ENCODE peak calls at places on chromosomes 13 and 19, in eight cellular contexts. T is activated naive CD8-positive, alpha-beta T cell treated with anti-CD3 and anti-CD28 coated beads for 36 hours; Y is WERI-Rb-1; K is mesendoderm; O is stimulated activated CD4-positive, alpha-beta T cell treated with anti-CD3 and anti-CD28 coated beads, Interleukin-4, amount 100 ng/mL, for 1 hour; V is MCF 10A; N is T47D; D is hepatocyte. Z is an unnamed sample.

GRCh38 chr19:15195381-15195964 is 5.3 kb downstream of the NOTCH3 start:
- DNase-seq in T (no peak), Y (peak), K (peak), O (no peak), V (peak), N (peak), D (peak), Z (no peak)

GRCh38 chr13:30881931-30882899 is 23.9 kb upstream of the MEDAG start:
- DNase-seq in T (no peak), Y (no peak), K (peak), O (no peak), V (no peak), N (no peak), D (no peak), Z (no peak)

GRCh38 chr19:49326165-49326704 is 1.2 kb upstream of the SLC6A16 start:
- DNase-seq in T (no peak), Y (no peak), K (no peak), O (no peak), V (no peak), N (no peak), D (no peak), Z (no peak)

GRCh38 chr19:47094557-47095517 is 18.7 kb downstream of the ZC3H4 start:
- DNase-seq in T (peak), Y (no peak), K (no peak), O (peak), V (no peak), N (no peak), D (peak), Z (no peak)

GRCh38 chr19:35352448-35353304 is 5.0 kb downstream of the FFAR1 start:
- DNase-seq in T (peak), Y (peak), K (peak), O (peak), V (peak), N (peak), D (peak), Z (no peak)

GRCh38 chr13:113118328-113119021 is 4.1 kb upstream of the F10 start:
- DNase-seq in T (no peak), Y (peak), K (no peak), O (no peak), V (no peak), N (no peak), D (no peak), Z (no peak)

GRCh38 chr19:38660724-38661123 is 13.3 kb downstream of the ACTN4 start:
- DNase-seq in T (no peak), Y (no peak), K (no peak), O (no peak), V (no peak), N (no peak), D (no peak), Z (no peak)

GRCh38 chr13:85497652-85498051 is 301.6 kb downstream of the SLITRK6 start:
- DNase-seq in T (no peak), Y (no peak), K (no peak), O (no peak), V (peak), N (peak), D (no peak), Z (no peak)

GRCh38 chr13:92716749-92717148 is 509.9 kb upstream of the GPC6 start:
- DNase-seq in T (no peak), Y (no peak), K (peak), O (no peak), V (peak), N (peak), D (no peak), Z (no peak)

GRCh38 chr13:28558567-28558966 is 63.6 kb upstream of the FLT1 start:
- DNase-seq in T (no peak), Y (no peak), K (no peak), O (no peak), V (no peak), N (no peak), D (no peak), Z (no peak)

GRCh38 chr19:36573948-36574726 is 1.0 kb upstream of the ZNF529 start:
- DNase-seq in T (no peak), Y (no peak), K (peak), O (no peak), V (peak), N (peak), D (peak), Z (no peak)

GRCh38 chr13:90084684-90085290 is 1262.7 kb upstream of the MIR17HG start:
- DNase-seq in T (no peak), Y (no peak), K (no peak), O (no peak), V (no peak), N (no peak), D (no peak), Z (no peak)

GRCh38 chr19:12331211-12331941 is 2.1 kb downstream of the ZNF563 start:
- DNase-seq in T (peak), Y (peak), K (no peak), O (peak), V (no peak), N (no peak), D (peak), Z (no peak)

GRCh38 chr13:44416297-44416696 is 42.7 kb downstream of the SERP2 start:
- DNase-seq in T (no peak), Y (no peak), K (peak), O (no peak), V (no peak), N (no peak), D (no peak), Z (no peak)

GRCh38 chr13:42497798-42498197 is 76.2 kb upstream of the TNFSF11 start:
- DNase-seq in T (peak), Y (no peak), K (no peak), O (no peak), V (peak), N (no peak), D (peak), Z (no peak)

GRCh38 chr13:79662882-79663281 is 181.9 kb downstream of the NDFIP2 start:
- DNase-seq in T (no peak), Y (peak), K (peak), O (no peak), V (no peak), N (no peak), D (no peak), Z (no peak)

GRCh38 chr19:12202250-12202649 is 39.4 kb downstream of the ZNF136 start:
- DNase-seq in T (peak), Y (peak), K (peak), O (peak), V (no peak), N (peak), D (no peak), Z (no peak)

GRCh38 chr19:872266-872951 is 12.9 kb downstream of the CFD start:
- DNase-seq in T (peak), Y (peak), K (peak), O (peak), V (peak), N (peak), D (peak), Z (peak)

GRCh38 chr19:41657157-41657556 is 30.3 kb upstream of the CEACAM4 start:
- DNase-seq in T (no peak), Y (no peak), K (no peak), O (no peak), V (no peak), N (no peak), D (no peak), Z (no peak)

GRCh38 chr13:108595416-108596257 is 33.8 kb upstream of the MYO16 start:
- DNase-seq in T (no peak), Y (peak), K (peak), O (no peak), V (no peak), N (no peak), D (no peak), Z (no peak)

GRCh38 chr13:45102136-45102802 is 18.0 kb upstream of the GTF2F2 start:
- DNase-seq in T (no peak), Y (no peak), K (no peak), O (no peak), V (no peak), N (no peak), D (no peak), Z (no peak)

GRCh38 chr19:1672038-1672768 is 19.8 kb upstream of the TCF3 start:
- DNase-seq in T (peak), Y (peak), K (no peak), O (peak), V (peak), N (peak), D (peak), Z (no peak)

GRCh38 chr13:101988140-101988539 is 413.7 kb downstream of the FGF14 start:
- DNase-seq in T (no peak), Y (no peak), K (no peak), O (no peak), V (peak), N (peak), D (no peak), Z (no peak)

GRCh38 chr19:4065430-4066175 is 1.1 kb downstream of the ZBTB7A start:
- DNase-seq in T (peak), Y (peak), K (peak), O (peak), V (peak), N (peak), D (peak), Z (peak)

GRCh38 chr19:3129112-3129511 is 6.7 kb upstream of the GNA15 start:
- DNase-seq in T (no peak), Y (no peak), K (no peak), O (no peak), V (peak), N (peak), D (no peak), Z (no peak)

GRCh38 chr13:90416519-90416918 is 931.0 kb upstream of the MIR17HG start:
- DNase-seq in T (no peak), Y (no peak), K (peak), O (no peak), V (peak), N (peak), D (no peak), Z (no peak)

GRCh38 chr19:49541914-49542313 is 14.1 kb downstream of the RCN3 start:
- DNase-seq in T (no peak), Y (no peak), K (no peak), O (no peak), V (no peak), N (no peak), D (no peak), Z (no peak)

GRCh38 chr19:291561-292280 is 518 bp upstream of the PLPP2 start:
- DNase-seq in T (no peak), Y (no peak), K (no peak), O (no peak), V (no peak), N (no peak), D (peak), Z (no peak)

GRCh38 chr13:110555601-110556223 is 5.8 kb downstream of the RAB20 start:
- DNase-seq in T (no peak), Y (no peak), K (no peak), O (no peak), V (no peak), N (peak), D (peak), Z (no peak)